ENCODE peak calls at places on chromosomes 11 and 22, in nine cellular contexts. One of them, this sample, is unnamed.

GRCh38 chr22:30267382-30268302 is 991 bp upstream of the OSM start:
- DNase-seq in pulmonary artery endothelial cell: no peak
- DNase-seq in NCI-H2081: no peak
- DNase-seq in GM13976: peak
- DNase-seq in neural progenitor cell: no peak
- DNase-seq in fibroblast of lung: no peak
- DNase-seq in cerebellar cortex: no peak
- DNase-seq in LHCN-M2: no peak
- DNase-seq in myocyte: no peak
- DNase-seq in this sample: no peak

GRCh38 chr11:61594907-61595257 is 14.0 kb upstream of the SYT7 start:
- DNase-seq in pulmonary artery endothelial cell: no peak
- DNase-seq in NCI-H2081: no peak
- DNase-seq in GM13976: no peak
- DNase-seq in neural progenitor cell: no peak
- DNase-seq in fibroblast of lung: no peak
- DNase-seq in cerebellar cortex: no peak
- DNase-seq in LHCN-M2: no peak
- DNase-seq in myocyte: no peak
- DNase-seq in this sample: no peak

GRCh38 chr11:102494216-102494615 is 36.3 kb downstream of the MMP7 start:
- DNase-seq in pulmonary artery endothelial cell: peak
- DNase-seq in NCI-H2081: no peak
- DNase-seq in GM13976: no peak
- DNase-seq in neural progenitor cell: no peak
- DNase-seq in fibroblast of lung: no peak
- DNase-seq in cerebellar cortex: no peak
- DNase-seq in LHCN-M2: peak
- DNase-seq in myocyte: peak
- DNase-seq in this sample: no peak

GRCh38 chr11:2777871-2778629 is 78.3 kb upstream of the KCNQ1OT1 start:
- DNase-seq in pulmonary artery endothelial cell: no peak
- DNase-seq in NCI-H2081: no peak
- DNase-seq in GM13976: no peak
- DNase-seq in neural progenitor cell: no peak
- DNase-seq in fibroblast of lung: no peak
- DNase-seq in cerebellar cortex: peak
- DNase-seq in LHCN-M2: no peak
- DNase-seq in myocyte: no peak
- DNase-seq in this sample: no peak

GRCh38 chr22:41668971-41669911 is 19.4 kb downstream of the SNU13 start:
- DNase-seq in pulmonary artery endothelial cell: no peak
- DNase-seq in NCI-H2081: no peak
- DNase-seq in GM13976: no peak
- DNase-seq in neural progenitor cell: no peak
- DNase-seq in fibroblast of lung: peak
- DNase-seq in cerebellar cortex: no peak
- DNase-seq in LHCN-M2: peak
- DNase-seq in myocyte: no peak
- DNase-seq in this sample: no peak

GRCh38 chr22:50206599-50206998 is 5.8 kb downstream of the SELENOO start:
- DNase-seq in pulmonary artery endothelial cell: no peak
- DNase-seq in NCI-H2081: no peak
- DNase-seq in GM13976: no peak
- DNase-seq in neural progenitor cell: peak
- DNase-seq in fibroblast of lung: peak
- DNase-seq in cerebellar cortex: no peak
- DNase-seq in LHCN-M2: peak
- DNase-seq in myocyte: peak
- DNase-seq in this sample: no peak

GRCh38 chr11:73047773-73048371 is 94.2 kb downstream of the FCHSD2 start:
- DNase-seq in pulmonary artery endothelial cell: no peak
- DNase-seq in NCI-H2081: peak
- DNase-seq in GM13976: no peak
- DNase-seq in neural progenitor cell: no peak
- DNase-seq in fibroblast of lung: no peak
- DNase-seq in cerebellar cortex: no peak
- DNase-seq in LHCN-M2: no peak
- DNase-seq in myocyte: no peak
- DNase-seq in this sample: no peak

GRCh38 chr11:67289226-67289650 is at the start of gene ANKRD13D:
- DNase-seq in pulmonary artery endothelial cell: no peak
- DNase-seq in NCI-H2081: peak
- DNase-seq in GM13976: no peak
- DNase-seq in neural progenitor cell: no peak
- DNase-seq in fibroblast of lung: no peak
- DNase-seq in cerebellar cortex: no peak
- DNase-seq in LHCN-M2: no peak
- DNase-seq in myocyte: no peak
- DNase-seq in this sample: no peak

GRCh38 chr11:74463216-74463615 is 4.1 kb downstream of the KCNE3 start:
- DNase-seq in pulmonary artery endothelial cell: no peak
- DNase-seq in NCI-H2081: no peak
- DNase-seq in GM13976: no peak
- DNase-seq in neural progenitor cell: no peak
- DNase-seq in fibroblast of lung: no peak
- DNase-seq in cerebellar cortex: no peak
- DNase-seq in LHCN-M2: no peak
- DNase-seq in myocyte: no peak
- DNase-seq in this sample: no peak

GRCh38 chr11:36817336-36817965 is 219.4 kb upstream of the RAG2 start:
- DNase-seq in pulmonary artery endothelial cell: no peak
- DNase-seq in NCI-H2081: no peak
- DNase-seq in GM13976: no peak
- DNase-seq in neural progenitor cell: no peak
- DNase-seq in fibroblast of lung: peak
- DNase-seq in cerebellar cortex: no peak
- DNase-seq in LHCN-M2: no peak
- DNase-seq in myocyte: no peak
- DNase-seq in this sample: no peak

GRCh38 chr11:114705280-114706024 is 27.1 kb downstream of the NXPE2 start:
- DNase-seq in pulmonary artery endothelial cell: no peak
- DNase-seq in NCI-H2081: no peak
- DNase-seq in GM13976: no peak
- DNase-seq in neural progenitor cell: no peak
- DNase-seq in fibroblast of lung: no peak
- DNase-seq in cerebellar cortex: no peak
- DNase-seq in LHCN-M2: no peak
- DNase-seq in myocyte: no peak
- DNase-seq in this sample: no peak

GRCh38 chr11:19025799-19026406 is 34.6 kb downstream of the MRGPRX2 start:
- DNase-seq in pulmonary artery endothelial cell: peak
- DNase-seq in NCI-H2081: no peak
- DNase-seq in GM13976: no peak
- DNase-seq in neural progenitor cell: no peak
- DNase-seq in fibroblast of lung: no peak
- DNase-seq in cerebellar cortex: no peak
- DNase-seq in LHCN-M2: peak
- DNase-seq in myocyte: peak
- DNase-seq in this sample: no peak

GRCh38 chr11:64742940-64743590 is 877 bp downstream of the RASGRP2 start:
- DNase-seq in pulmonary artery endothelial cell: no peak
- DNase-seq in NCI-H2081: no peak
- DNase-seq in GM13976: peak
- DNase-seq in neural progenitor cell: peak
- DNase-seq in fibroblast of lung: no peak
- DNase-seq in cerebellar cortex: no peak
- DNase-seq in LHCN-M2: no peak
- DNase-seq in myocyte: peak
- DNase-seq in this sample: no peak

GRCh38 chr11:96207459-96208449 is 135.2 kb downstream of the MAML2 start:
- DNase-seq in pulmonary artery endothelial cell: peak
- DNase-seq in NCI-H2081: no peak
- DNase-seq in GM13976: no peak
- DNase-seq in neural progenitor cell: no peak
- DNase-seq in fibroblast of lung: no peak
- DNase-seq in cerebellar cortex: no peak
- DNase-seq in LHCN-M2: no peak
- DNase-seq in myocyte: no peak
- DNase-seq in this sample: no peak

GRCh38 chr11:119942021-119942420 is 195.9 kb downstream of the TRIM29 start:
- DNase-seq in pulmonary artery endothelial cell: no peak
- DNase-seq in NCI-H2081: no peak
- DNase-seq in GM13976: no peak
- DNase-seq in neural progenitor cell: no peak
- DNase-seq in fibroblast of lung: no peak
- DNase-seq in cerebellar cortex: no peak
- DNase-seq in LHCN-M2: no peak
- DNase-seq in myocyte: no peak
- DNase-seq in this sample: no peak

GRCh38 chr11:120660024-120660565 is 148.5 kb downstream of the GRIK4 start:
- DNase-seq in pulmonary artery endothelial cell: no peak
- DNase-seq in NCI-H2081: no peak
- DNase-seq in GM13976: peak
- DNase-seq in neural progenitor cell: peak
- DNase-seq in fibroblast of lung: peak
- DNase-seq in cerebellar cortex: peak
- DNase-seq in LHCN-M2: peak
- DNase-seq in myocyte: peak
- DNase-seq in this sample: no peak

GRCh38 chr11:46120361-46120710 is 918 bp downstream of the PHF21A start:
- DNase-seq in pulmonary artery endothelial cell: no peak
- DNase-seq in NCI-H2081: peak
- DNase-seq in GM13976: no peak
- DNase-seq in neural progenitor cell: peak
- DNase-seq in fibroblast of lung: no peak
- DNase-seq in cerebellar cortex: no peak
- DNase-seq in LHCN-M2: peak
- DNase-seq in myocyte: no peak
- DNase-seq in this sample: no peak

GRCh38 chr22:38223289-38223960 is 21.6 kb downstream of the MAFF start:
- DNase-seq in pulmonary artery endothelial cell: no peak
- DNase-seq in NCI-H2081: no peak
- DNase-seq in GM13976: no peak
- DNase-seq in neural progenitor cell: no peak
- DNase-seq in fibroblast of lung: no peak
- DNase-seq in cerebellar cortex: no peak
- DNase-seq in LHCN-M2: no peak
- DNase-seq in myocyte: no peak
- DNase-seq in this sample: no peak

GRCh38 chr11:75262961-75263852 is 22.6 kb downstream of the TPBGL start:
- DNase-seq in pulmonary artery endothelial cell: no peak
- DNase-seq in NCI-H2081: no peak
- DNase-seq in GM13976: no peak
- DNase-seq in neural progenitor cell: peak
- DNase-seq in fibroblast of lung: peak
- DNase-seq in cerebellar cortex: no peak
- DNase-seq in LHCN-M2: no peak
- DNase-seq in myocyte: peak
- DNase-seq in this sample: no peak

GRCh38 chr11:15618583-15619032 is 503.9 kb downstream of the INSC start:
- DNase-seq in pulmonary artery endothelial cell: no peak
- DNase-seq in NCI-H2081: no peak
- DNase-seq in GM13976: no peak
- DNase-seq in neural progenitor cell: no peak
- DNase-seq in fibroblast of lung: no peak
- DNase-seq in cerebellar cortex: no peak
- DNase-seq in LHCN-M2: no peak
- DNase-seq in myocyte: no peak
- DNase-seq in this sample: no peak

GRCh38 chr22:20296598-20296997 is 23.3 kb downstream of the DGCR6L start:
- DNase-seq in pulmonary artery endothelial cell: no peak
- DNase-seq in NCI-H2081: no peak
- DNase-seq in GM13976: no peak
- DNase-seq in neural progenitor cell: no peak
- DNase-seq in fibroblast of lung: peak
- DNase-seq in cerebellar cortex: no peak
- DNase-seq in LHCN-M2: no peak
- DNase-seq in myocyte: no peak
- DNase-seq in this sample: no peak

GRCh38 chr22:37147186-37147990 is 2.3 kb downstream of the IL2RB start:
- DNase-seq in pulmonary artery endothelial cell: no peak
- DNase-seq in NCI-H2081: no peak
- DNase-seq in GM13976: no peak
- DNase-seq in neural progenitor cell: no peak
- DNase-seq in fibroblast of lung: no peak
- DNase-seq in cerebellar cortex: no peak
- DNase-seq in LHCN-M2: no peak
- DNase-seq in myocyte: no peak
- DNase-seq in this sample: no peak

GRCh38 chr11:46382644-46383403 is 1.4 kb downstream of the MDK start:
- DNase-seq in pulmonary artery endothelial cell: no peak
- DNase-seq in NCI-H2081: peak
- DNase-seq in GM13976: no peak
- DNase-seq in neural progenitor cell: peak
- DNase-seq in fibroblast of lung: peak
- DNase-seq in cerebellar cortex: peak
- DNase-seq in LHCN-M2: peak
- DNase-seq in myocyte: no peak
- DNase-seq in this sample: no peak

GRCh38 chr22:35212020-35212419 is 45.3 kb upstream of the HMGXB4 start:
- DNase-seq in pulmonary artery endothelial cell: no peak
- DNase-seq in NCI-H2081: no peak
- DNase-seq in GM13976: no peak
- DNase-seq in neural progenitor cell: no peak
- DNase-seq in fibroblast of lung: no peak
- DNase-seq in cerebellar cortex: no peak
- DNase-seq in LHCN-M2: peak
- DNase-seq in myocyte: peak
- DNase-seq in this sample: no peak

GRCh38 chr11:1890856-1891830 is 552 bp downstream of the PRR33 start:
- DNase-seq in pulmonary artery endothelial cell: no peak
- DNase-seq in NCI-H2081: no peak
- DNase-seq in GM13976: peak
- DNase-seq in neural progenitor cell: no peak
- DNase-seq in fibroblast of lung: no peak
- DNase-seq in cerebellar cortex: no peak
- DNase-seq in LHCN-M2: no peak
- DNase-seq in myocyte: no peak
- DNase-seq in this sample: no peak

GRCh38 chr11:35058318-35058717 is 80.7 kb upstream of the CD44 start:
- DNase-seq in pulmonary artery endothelial cell: no peak
- DNase-seq in NCI-H2081: no peak
- DNase-seq in GM13976: no peak
- DNase-seq in neural progenitor cell: no peak
- DNase-seq in fibroblast of lung: no peak
- DNase-seq in cerebellar cortex: no peak
- DNase-seq in LHCN-M2: no peak
- DNase-seq in myocyte: no peak
- DNase-seq in this sample: no peak

GRCh38 chr11:120182357-120182756 is 28.5 kb upstream of the OAF start:
- DNase-seq in pulmonary artery endothelial cell: no peak
- DNase-seq in NCI-H2081: no peak
- DNase-seq in GM13976: peak
- DNase-seq in neural progenitor cell: peak
- DNase-seq in fibroblast of lung: no peak
- DNase-seq in cerebellar cortex: no peak
- DNase-seq in LHCN-M2: no peak
- DNase-seq in myocyte: no peak
- DNase-seq in this sample: no peak

GRCh38 chr11:126748097-126748756 is 252.3 kb downstream of the KIRREL3 start:
- DNase-seq in pulmonary artery endothelial cell: no peak
- DNase-seq in NCI-H2081: no peak
- DNase-seq in GM13976: no peak
- DNase-seq in neural progenitor cell: no peak
- DNase-seq in fibroblast of lung: no peak
- DNase-seq in cerebellar cortex: no peak
- DNase-seq in LHCN-M2: no peak
- DNase-seq in myocyte: no peak
- DNase-seq in this sample: peak

GRCh38 chr11:128928400-128928799 is 14.3 kb downstream of the TP53AIP1 start:
- DNase-seq in pulmonary artery endothelial cell: no peak
- DNase-seq in NCI-H2081: no peak
- DNase-seq in GM13976: peak
- DNase-seq in neural progenitor cell: no peak
- DNase-seq in fibroblast of lung: no peak
- DNase-seq in cerebellar cortex: no peak
- DNase-seq in LHCN-M2: no peak
- DNase-seq in myocyte: no peak
- DNase-seq in this sample: no peak

GRCh38 chr11:2400761-2401435 is 348 bp downstream of the TSSC4 start:
- DNase-seq in pulmonary artery endothelial cell: no peak
- DNase-seq in NCI-H2081: no peak
- DNase-seq in GM13976: no peak
- DNase-seq in neural progenitor cell: peak
- DNase-seq in fibroblast of lung: no peak
- DNase-seq in cerebellar cortex: no peak
- DNase-seq in LHCN-M2: no peak
- DNase-seq in myocyte: no peak
- DNase-seq in this sample: no peak

GRCh38 chr11:19345848-19346681 is 105.3 kb upstream of the E2F8 start:
- DNase-seq in pulmonary artery endothelial cell: no peak
- DNase-seq in NCI-H2081: peak
- DNase-seq in GM13976: peak
- DNase-seq in neural progenitor cell: peak
- DNase-seq in fibroblast of lung: peak
- DNase-seq in cerebellar cortex: no peak
- DNase-seq in LHCN-M2: no peak
- DNase-seq in myocyte: no peak
- DNase-seq in this sample: peak

This sample was measured in NCI-H510A treated with DMSO at 0.1 percent for 48 hours.